ENCODE peak calls at places on chromosomes 3 and 15, in six cellular contexts. T, B, N, H, V and L are unnamed samples.

GRCh38 chr3:31129241-31129640 is 234.8 kb upstream of the GADL1 start:
- DNase-seq in V (no peak), H (no peak), T (no peak), N (no peak), B (no peak), L (no peak)

GRCh38 chr3:66177026-66177425 is 43.8 kb upstream of the SLC25A26 start:
- DNase-seq in T (no peak), N (no peak), B (no peak), V (no peak), H (no peak), L (no peak)

GRCh38 chr3:189270248-189270832 is 98.6 kb downstream of the TPRG1 start:
- DNase-seq in B (no peak), T (peak; percentile 66), H (peak; percentile 78), V (peak; percentile 45), N (no peak), L (no peak)

GRCh38 chr15:67813104-67813634 is 12.1 kb upstream of the SKOR1 start:
- DNase-seq in H (no peak), N (peak; percentile 45), T (no peak), V (no peak), B (no peak), L (no peak)

GRCh38 chr3:140655678-140656077 is 22.2 kb upstream of the TRIM42 start:
- DNase-seq in T (no peak), B (no peak), H (no peak), V (no peak), N (no peak), L (no peak)

GRCh38 chr3:46811615-46812236 is 51.5 kb downstream of the MYL3 start:
- DNase-seq in B (no peak), H (no peak), N (no peak), T (peak; percentile 82), V (peak; percentile 47), L (no peak)

GRCh38 chr3:140270329-140270728 is 335.3 kb downstream of the CLSTN2 start:
- DNase-seq in H (no peak), T (no peak), B (no peak), V (no peak), N (no peak), L (no peak)

GRCh38 chr15:38226867-38227266 is 25.8 kb upstream of the SPRED1 start:
- DNase-seq in V (no peak), T (no peak), N (no peak), B (no peak), H (peak; percentile 90), L (no peak)

GRCh38 chr3:76679510-76679909 is 360.4 kb upstream of the ROBO2 start:
- DNase-seq in N (no peak), V (no peak), B (no peak), H (no peak), T (no peak), L (no peak)

GRCh38 chr3:175207361-175207760 is 348.2 kb downstream of the NAALADL2 start:
- DNase-seq in N (no peak), T (no peak), B (no peak), H (no peak), V (no peak), L (no peak)

GRCh38 chr3:79490165-79491028 is 277.4 kb downstream of the ROBO1 start:
- DNase-seq in N (no peak), T (peak; percentile 14), V (no peak), B (no peak), H (peak; percentile 87), L (no peak)

GRCh38 chr3:12186515-12187286 is 28.0 kb upstream of the TIMP4 start:
- DNase-seq in H (no peak), T (no peak), V (no peak), N (no peak), B (no peak), L (no peak)

GRCh38 chr3:187139126-187139894 is at the start of gene RPL39L:
- DNase-seq in H (peak; percentile 87), B (peak; percentile 81), N (peak; percentile 94), T (peak; percentile 91), V (peak; percentile 84), L (no peak)

GRCh38 chr3:37992271-37993066 is 1.9 kb downstream of the VILL start:
- DNase-seq in V (no peak), N (no peak), B (no peak), T (no peak), H (no peak), L (no peak)

GRCh38 chr3:33081812-33082211 is 15.1 kb downstream of the GLB1 start:
- DNase-seq in B (no peak), H (no peak), N (no peak), T (no peak), V (no peak), L (no peak)

GRCh38 chr3:51828297-51828696 is 33.1 kb upstream of the IQCF2 start:
- DNase-seq in B (no peak), N (no peak), V (no peak), H (no peak), T (no peak), L (no peak)

GRCh38 chr3:175149675-175150074 is 290.5 kb downstream of the NAALADL2 start:
- DNase-seq in B (no peak), V (peak; percentile 49), T (no peak), H (peak; percentile 11), N (no peak), L (peak; percentile 99)

GRCh38 chr3:112314618-112315017 is 18.3 kb upstream of the CD200 start:
- DNase-seq in V (no peak), T (no peak), H (no peak), N (no peak), B (no peak), L (no peak)

GRCh38 chr3:187843654-187844053 is 98.4 kb upstream of the BCL6 start:
- DNase-seq in H (no peak), B (no peak), T (no peak), V (no peak), N (no peak), L (no peak)

GRCh38 chr15:42178056-42178455 is 21.6 kb upstream of the PLA2G4F start:
- DNase-seq in H (no peak), N (no peak), B (no peak), V (no peak), T (no peak), L (no peak)

GRCh38 chr15:70375006-70375409 is 277.3 kb upstream of the TLE3 start:
- DNase-seq in H (peak; percentile 64), B (no peak), V (peak; percentile 48), N (no peak), T (no peak), L (no peak)

GRCh38 chr3:186109897-186110803 is 1.3 kb upstream of the ETV5 start:
- DNase-seq in N (no peak), B (no peak), T (peak; percentile 50), H (peak; percentile 58), V (no peak), L (no peak)

GRCh38 chr15:93072440-93073394 is 16.3 kb downstream of the RGMA start:
- DNase-seq in V (peak; percentile 89), B (no peak), N (no peak), T (peak; percentile 89), H (peak; percentile 64), L (peak; percentile 19)

GRCh38 chr3:45092132-45093031 is 53.8 kb downstream of the CDCP1 start:
- DNase-seq in N (no peak), H (peak; percentile 69), T (no peak), V (no peak), B (no peak), L (no peak)

GRCh38 chr3:177977381-177978158 is 558.7 kb upstream of the KCNMB2 start:
- DNase-seq in N (no peak), H (peak; percentile 90), V (no peak), T (no peak), B (no peak), L (no peak)

GRCh38 chr15:63715818-63716217 is 117.9 kb downstream of the HERC1 start:
- DNase-seq in N (no peak), H (peak; percentile 29), V (no peak), T (no peak), B (no peak), L (no peak)

GRCh38 chr15:78605680-78606079 is 15.1 kb downstream of the CHRNA3 start:
- DNase-seq in B (no peak), V (no peak), N (no peak), H (no peak), T (no peak), L (no peak)

GRCh38 chr15:74830868-74831267 is 4.4 kb downstream of the CPLX3 start:
- DNase-seq in H (no peak), V (no peak), N (no peak), T (no peak), B (no peak), L (no peak)

GRCh38 chr3:11131371-11131770 is 22.9 kb upstream of the HRH1 start:
- DNase-seq in V (no peak), N (no peak), B (no peak), H (no peak), T (no peak), L (no peak)

GRCh38 chr15:79644091-79644490 is 212.0 kb downstream of the MINAR1 start:
- DNase-seq in T (no peak), H (peak; percentile 65), V (no peak), B (no peak), N (no peak), L (no peak)

GRCh38 chr3:53122255-53122932 is 7.8 kb downstream of the RFT1 start:
- DNase-seq in N (no peak), H (no peak), V (no peak), B (no peak), T (no peak), L (no peak)

GRCh38 chr3:8481380-8481779 is 20.2 kb upstream of the LMCD1 start:
- DNase-seq in B (no peak), V (no peak), T (no peak), H (no peak), N (no peak), L (no peak)

GRCh38 chr15:33022629-33023028 is 171.9 kb downstream of the FMN1 start:
- DNase-seq in B (no peak), H (peak; percentile 38), V (no peak), N (no peak), T (peak; percentile 54), L (no peak)

GRCh38 chr15:64597469-64597806 is 137.1 kb downstream of the ZNF609 start:
- DNase-seq in B (no peak), T (no peak), V (no peak), N (peak; percentile 65), H (no peak), L (no peak)